ENCODE peak calls at places on chromosomes 13 and 19, in six cellular contexts. One of them, this sample, is unnamed.

GRCh38 chr13:101454767-101455166 is 2.3 kb downstream of the ITGBL1 start:
- DNase-seq in IMR-90: peak
- DNase-seq in mesenchymal stem cell: no peak
- DNase-seq in H9: no peak
- DNase-seq in neuronal stem cell: no peak
- DNase-seq in H1: no peak
- DNase-seq in this sample: peak

GRCh38 chr13:50521750-50522149 is 321.7 kb downstream of the DLEU7 start:
- DNase-seq in H1: no peak
- DNase-seq in neuronal stem cell: no peak
- DNase-seq in H9: no peak
- DNase-seq in IMR-90: peak
- DNase-seq in mesenchymal stem cell: peak
- DNase-seq in this sample: no peak

GRCh38 chr13:41974262-41974900 is 13.5 kb upstream of the VWA8 start:
- DNase-seq in mesenchymal stem cell: no peak
- DNase-seq in H1: no peak
- DNase-seq in neuronal stem cell: no peak
- DNase-seq in H9: no peak
- DNase-seq in IMR-90: no peak
- DNase-seq in this sample: peak

GRCh38 chr13:82803341-82803740 is 1078.9 kb downstream of the SLITRK1 start:
- DNase-seq in mesenchymal stem cell: no peak
- DNase-seq in IMR-90: no peak
- DNase-seq in H1: no peak
- DNase-seq in H9: no peak
- DNase-seq in neuronal stem cell: no peak
- DNase-seq in this sample: peak

GRCh38 chr13:109789262-109789661 is 2.9 kb upstream of the IRS2 start:
- DNase-seq in IMR-90: no peak
- DNase-seq in neuronal stem cell: no peak
- DNase-seq in mesenchymal stem cell: no peak
- DNase-seq in H9: no peak
- DNase-seq in H1: no peak
- DNase-seq in this sample: no peak

GRCh38 chr19:57338798-57339378 is 12.2 kb upstream of the ZNF304 start:
- DNase-seq in H1: no peak
- DNase-seq in H9: no peak
- DNase-seq in IMR-90: peak
- DNase-seq in mesenchymal stem cell: peak
- DNase-seq in neuronal stem cell: no peak
- DNase-seq in this sample: no peak

GRCh38 chr19:2438178-2438577 is 10.8 kb upstream of the TIMM13 start:
- DNase-seq in mesenchymal stem cell: no peak
- DNase-seq in H1: no peak
- DNase-seq in neuronal stem cell: no peak
- DNase-seq in H9: no peak
- DNase-seq in IMR-90: no peak
- DNase-seq in this sample: no peak

GRCh38 chr13:25872871-25873607 is 178.8 kb downstream of the SHISA2 start:
- DNase-seq in H1: no peak
- DNase-seq in H9: no peak
- DNase-seq in neuronal stem cell: no peak
- DNase-seq in IMR-90: no peak
- DNase-seq in mesenchymal stem cell: peak
- DNase-seq in this sample: no peak

GRCh38 chr13:35881360-35881759 is 249.8 kb downstream of the DCLK1 start:
- DNase-seq in H9: no peak
- DNase-seq in mesenchymal stem cell: no peak
- DNase-seq in neuronal stem cell: no peak
- DNase-seq in IMR-90: peak
- DNase-seq in H1: no peak
- DNase-seq in this sample: no peak

GRCh38 chr19:55088543-55089265 is 13.0 kb downstream of the EPS8L1 start:
- DNase-seq in H1: no peak
- DNase-seq in IMR-90: peak
- DNase-seq in mesenchymal stem cell: peak
- DNase-seq in neuronal stem cell: peak
- DNase-seq in H9: peak
- DNase-seq in this sample: peak

DNA sequence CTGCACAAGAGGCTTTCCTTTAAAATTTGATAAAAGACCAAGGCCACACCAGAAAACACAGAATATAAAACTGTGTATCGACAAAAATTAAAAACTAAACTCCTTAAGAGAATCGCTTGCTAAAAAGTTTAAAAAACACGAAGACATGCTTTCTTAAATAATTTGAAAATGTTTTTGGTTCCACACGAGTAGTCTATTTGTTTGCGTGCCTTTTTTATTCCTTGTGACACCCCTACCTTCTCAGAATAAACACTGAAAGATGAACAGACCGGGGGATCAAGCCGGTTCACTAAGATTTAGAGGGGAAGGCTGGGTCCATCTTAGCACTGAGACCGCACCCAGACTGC is 256.4 kb upstream of the STARD13 start:
- DNase-seq in H1: no peak
- DNase-seq in IMR-90: no peak
- DNase-seq in H9: no peak
- DNase-seq in mesenchymal stem cell: no peak
- DNase-seq in neuronal stem cell: no peak
- DNase-seq in this sample: no peak
- H2AFZ ChIP-seq in H1: no peak
- H2AFZ ChIP-seq in IMR-90: peak
- H2AFZ ChIP-seq in H9: peak
- H2AFZ ChIP-seq in mesenchymal stem cell: no peak
- H2AFZ ChIP-seq in neuronal stem cell: peak
- H2AFZ ChIP-seq in this sample: no peak

DNA sequence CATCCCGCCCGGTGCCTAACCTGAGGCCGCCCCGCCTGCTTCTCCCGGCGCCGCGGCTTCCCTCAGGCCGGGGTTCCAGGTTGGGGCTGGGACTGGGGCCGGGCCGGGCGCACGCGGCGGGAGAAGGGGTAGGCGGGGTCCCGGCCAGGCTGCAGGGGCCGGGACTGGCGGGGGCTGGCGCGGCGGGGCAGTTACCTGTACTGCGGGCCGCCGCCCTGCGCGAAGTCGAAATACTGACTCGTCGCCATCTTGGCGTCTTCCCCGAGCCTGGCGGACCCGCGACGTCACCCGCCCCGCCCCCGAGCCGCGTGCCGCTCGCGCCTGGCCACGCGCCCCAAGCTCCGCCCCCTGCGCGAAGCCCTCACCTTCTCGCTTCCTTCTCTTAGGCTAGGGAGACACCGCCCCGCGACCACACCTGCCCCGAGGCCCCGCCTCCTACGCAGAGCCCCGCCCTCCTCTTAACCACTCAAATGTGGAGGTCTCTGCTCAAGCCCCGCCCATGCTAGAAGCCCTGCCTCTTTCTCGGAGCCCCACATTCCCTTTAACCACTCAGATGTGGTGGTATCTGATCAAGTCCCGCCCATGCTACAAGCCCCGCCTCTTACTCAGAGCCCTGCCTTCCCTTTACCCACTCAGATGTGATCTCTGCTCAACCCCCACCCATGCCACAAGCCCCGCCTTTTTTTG is at the start of gene ZFR2:
- DNase-seq in H9: peak
- DNase-seq in H1: no peak
- DNase-seq in mesenchymal stem cell: no peak
- DNase-seq in neuronal stem cell: no peak
- DNase-seq in IMR-90: no peak
- DNase-seq in this sample: no peak
- H3K23ac ChIP-seq in H9: no peak
- H3K23ac ChIP-seq in H1: no peak
- H3K23ac ChIP-seq in mesenchymal stem cell: no peak
- H3K23ac ChIP-seq in neuronal stem cell: no peak
- H3K23ac ChIP-seq in IMR-90: no peak
- H3K23ac ChIP-seq in this sample: no peak

GRCh38 chr13:37981932-37982331 is 112.4 kb upstream of the TRPC4 start:
- DNase-seq in neuronal stem cell: no peak
- DNase-seq in H9: no peak
- DNase-seq in H1: no peak
- DNase-seq in IMR-90: no peak
- DNase-seq in mesenchymal stem cell: no peak
- DNase-seq in this sample: no peak

GRCh38 chr13:37984357-37984756 is 114.8 kb upstream of the TRPC4 start:
- DNase-seq in H9: peak
- DNase-seq in IMR-90: no peak
- DNase-seq in mesenchymal stem cell: no peak
- DNase-seq in neuronal stem cell: no peak
- DNase-seq in H1: peak
- DNase-seq in this sample: no peak

DNA sequence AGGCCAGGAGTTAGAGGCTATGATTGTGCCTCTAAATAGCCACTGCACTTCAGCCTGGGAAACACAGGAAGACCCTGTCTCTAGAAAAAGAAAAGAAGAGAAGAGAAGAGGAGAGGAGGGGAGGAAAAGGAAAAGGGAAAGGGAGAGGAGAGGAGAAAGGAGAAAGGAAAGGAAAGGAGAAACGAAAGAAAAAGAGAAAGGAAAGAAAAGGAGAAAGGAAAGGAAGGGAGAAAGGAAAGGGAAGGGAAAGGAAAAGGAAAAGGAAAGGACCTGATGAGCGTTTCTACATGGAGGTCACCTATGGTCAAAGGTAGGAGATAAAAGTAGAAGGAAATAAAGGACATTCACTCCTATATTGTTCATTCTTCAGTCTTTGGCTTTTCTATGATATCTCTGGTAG is 109.1 kb upstream of the TRPC4 start:
- DNase-seq in mesenchymal stem cell: no peak
- DNase-seq in H9: no peak
- DNase-seq in neuronal stem cell: no peak
- DNase-seq in H1: no peak
- DNase-seq in IMR-90: no peak
- DNase-seq in this sample: no peak
- H2AK5ac ChIP-seq in mesenchymal stem cell: no peak
- H2AK5ac ChIP-seq in H9: no peak
- H2AK5ac ChIP-seq in neuronal stem cell: no peak
- H2AK5ac ChIP-seq in H1: no peak
- H2AK5ac ChIP-seq in IMR-90: no peak
- H2AK5ac ChIP-seq in this sample: no peak

GRCh38 chr13:71830736-71831135 is 36.3 kb downstream of the DACH1 start:
- DNase-seq in IMR-90: no peak
- DNase-seq in neuronal stem cell: no peak
- DNase-seq in mesenchymal stem cell: no peak
- DNase-seq in H1: no peak
- DNase-seq in H9: no peak
- DNase-seq in this sample: no peak
- H2AFZ ChIP-seq in IMR-90: no peak
- H2AFZ ChIP-seq in neuronal stem cell: no peak
- H2AFZ ChIP-seq in mesenchymal stem cell: no peak
- H2AFZ ChIP-seq in H1: no peak
- H2AFZ ChIP-seq in H9: no peak
- H2AFZ ChIP-seq in this sample: no peak

DNA sequence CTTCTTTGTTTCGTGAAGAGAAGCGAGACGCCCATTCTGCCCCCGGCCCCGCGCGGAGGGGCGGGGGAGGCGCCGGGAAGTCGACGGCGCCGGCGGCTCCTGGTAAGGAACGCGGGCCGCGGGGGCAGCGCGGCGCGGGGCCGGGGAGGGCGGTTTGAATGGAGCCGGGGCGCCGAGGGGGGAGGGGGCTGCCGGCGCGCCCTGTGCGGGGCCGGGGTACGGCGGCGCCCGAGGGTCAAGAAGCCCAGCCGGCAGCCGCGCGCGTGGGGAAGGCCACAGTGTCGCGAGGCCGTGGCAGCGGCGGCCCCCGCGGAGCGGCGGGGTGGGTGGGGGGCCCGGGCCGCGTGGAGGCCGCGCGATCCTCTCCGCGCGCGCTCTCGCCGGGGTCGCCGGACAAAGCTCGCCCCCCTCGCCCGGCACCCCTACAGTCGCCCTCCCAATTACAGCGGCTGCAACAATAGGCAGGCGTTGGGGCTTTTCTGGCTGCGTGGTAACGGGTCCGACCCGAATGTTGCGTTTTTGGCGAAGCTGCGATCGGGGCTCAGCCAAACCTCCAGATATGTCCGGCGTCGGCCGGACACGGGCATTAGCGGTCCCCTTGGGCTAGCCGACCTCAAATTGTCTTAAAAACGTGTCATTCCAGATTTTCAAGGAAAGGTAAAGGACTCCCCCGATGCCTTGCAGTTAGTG is 388 bp downstream of the SMARCA4 start:
- DNase-seq in H9: peak
- DNase-seq in IMR-90: no peak
- DNase-seq in neuronal stem cell: peak
- DNase-seq in H1: no peak
- DNase-seq in mesenchymal stem cell: no peak
- DNase-seq in this sample: peak
- H3K23ac ChIP-seq in H9: no peak
- H3K23ac ChIP-seq in IMR-90: peak
- H3K23ac ChIP-seq in neuronal stem cell: peak
- H3K23ac ChIP-seq in H1: no peak
- H3K23ac ChIP-seq in mesenchymal stem cell: no peak
- H3K23ac ChIP-seq in this sample: no peak

DNA sequence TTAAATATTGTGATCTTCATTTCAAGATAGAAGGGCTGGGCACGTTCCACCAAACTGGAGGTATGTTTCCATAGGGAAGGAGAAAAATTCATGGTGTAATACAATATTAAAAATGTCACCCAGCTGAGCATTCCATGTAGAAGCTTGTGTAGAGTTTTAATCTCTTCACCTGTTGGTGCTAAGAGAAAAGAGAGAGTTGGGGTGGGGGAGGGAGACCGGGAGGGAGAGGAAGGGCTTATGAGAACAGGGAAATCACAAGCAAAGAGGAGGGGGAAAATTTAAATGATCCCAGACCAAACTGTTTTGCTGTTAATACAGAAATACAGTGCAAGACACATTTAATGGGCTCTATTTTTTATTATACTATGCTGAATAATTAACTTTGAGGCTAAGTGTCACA is 345.8 kb downstream of the ZNF536 start:
- DNase-seq in IMR-90: no peak
- DNase-seq in mesenchymal stem cell: no peak
- DNase-seq in H9: no peak
- DNase-seq in neuronal stem cell: no peak
- DNase-seq in H1: no peak
- DNase-seq in this sample: no peak
- H2AK5ac ChIP-seq in IMR-90: no peak
- H2AK5ac ChIP-seq in mesenchymal stem cell: no peak
- H2AK5ac ChIP-seq in H9: no peak
- H2AK5ac ChIP-seq in neuronal stem cell: no peak
- H2AK5ac ChIP-seq in H1: no peak
- H2AK5ac ChIP-seq in this sample: no peak

GRCh38 chr19:45664575-45664974 is 3.4 kb upstream of the GIPR start:
- DNase-seq in mesenchymal stem cell: no peak
- DNase-seq in IMR-90: no peak
- DNase-seq in H9: no peak
- DNase-seq in neuronal stem cell: no peak
- DNase-seq in H1: no peak
- DNase-seq in this sample: no peak
- H2AFZ ChIP-seq in mesenchymal stem cell: no peak
- H2AFZ ChIP-seq in IMR-90: peak
- H2AFZ ChIP-seq in H9: no peak
- H2AFZ ChIP-seq in neuronal stem cell: no peak
- H2AFZ ChIP-seq in H1: no peak
- H2AFZ ChIP-seq in this sample: no peak

GRCh38 chr19:10961763-10962536 is 1.1 kb downstream of the SMARCA4 start:
- DNase-seq in neuronal stem cell: peak
- DNase-seq in H1: no peak
- DNase-seq in H9: no peak
- DNase-seq in IMR-90: peak
- DNase-seq in mesenchymal stem cell: peak
- DNase-seq in this sample: no peak
- H3K23ac ChIP-seq in neuronal stem cell: peak
- H3K23ac ChIP-seq in H1: no peak
- H3K23ac ChIP-seq in H9: no peak
- H3K23ac ChIP-seq in IMR-90: peak
- H3K23ac ChIP-seq in mesenchymal stem cell: no peak
- H3K23ac ChIP-seq in this sample: no peak

This sample was measured in trophoblast cell.